ENCODE peak calls at places on chromosomes 1 and 21, in six cellular contexts. U, Y, X, G, D and E are unnamed samples.

GRCh38 chr1:23108918-23109533 is 59.6 kb downstream of the LUZP1 start:
- DNase-seq in U (no peak), Y (no peak), X (no peak), G (no peak), D (no peak), E (peak)

GRCh38 chr1:172255223-172255560 is 165.3 kb upstream of the C1orf105 start:
- DNase-seq in U (no peak), Y (no peak), X (no peak), G (no peak), D (no peak), E (no peak)

GRCh38 chr1:91557039-91557690 is 56.5 kb downstream of the CDC7 start:
- DNase-seq in U (no peak), Y (no peak), X (no peak), G (no peak), D (no peak), E (peak)

GRCh38 chr1:210633636-210634035 is 304.9 kb downstream of the HHAT start:
- DNase-seq in U (no peak), Y (no peak), X (no peak), G (no peak), D (no peak), E (no peak)

GRCh38 chr1:21436488-21437340 is 3.2 kb upstream of the NBPF3 start:
- DNase-seq in U (no peak), Y (no peak), X (no peak), G (peak), D (no peak), E (no peak)

GRCh38 chr1:15355968-15356621 is 53.6 kb upstream of the EFHD2 start:
- DNase-seq in U (no peak), Y (no peak), X (no peak), G (peak), D (peak), E (peak)

GRCh38 chr21:44454058-44454457 is 1.3 kb upstream of the LRRC3 start:
- DNase-seq in U (no peak), Y (no peak), X (no peak), G (no peak), D (no peak), E (no peak)

GRCh38 chr21:33402011-33402979 is 918 bp upstream of the IFNGR2 start:
- DNase-seq in U (no peak), Y (no peak), X (no peak), G (peak), D (peak), E (peak)

GRCh38 chr21:35619184-35619583 is 441.1 kb downstream of the SETD4 start:
- DNase-seq in U (no peak), Y (peak), X (no peak), G (no peak), D (peak), E (peak)

GRCh38 chr1:178609015-178609414 is 96.1 kb downstream of the TEX35 start:
- DNase-seq in U (peak), Y (peak), X (no peak), G (no peak), D (peak), E (peak)

GRCh38 chr21:38323721-38324591 is 67.2 kb downstream of the KCNJ15 start:
- DNase-seq in U (no peak), Y (peak), X (no peak), G (peak), D (peak), E (peak)

GRCh38 chr1:156912861-156913808 is 7.3 kb upstream of the LRRC71 start:
- DNase-seq in U (no peak), Y (no peak), X (no peak), G (peak), D (no peak), E (no peak)

GRCh38 chr1:9125325-9125724 is 3.6 kb downstream of the GPR157 start:
- DNase-seq in U (no peak), Y (no peak), X (no peak), G (no peak), D (no peak), E (no peak)

GRCh38 chr1:2962541-2962940 is 58.7 kb upstream of the ACTRT2 start:
- DNase-seq in U (no peak), Y (no peak), X (no peak), G (no peak), D (no peak), E (no peak)

GRCh38 chr1:228987736-228988506 is 252.6 kb downstream of the RHOU start:
- DNase-seq in U (no peak), Y (no peak), X (no peak), G (no peak), D (no peak), E (no peak)

GRCh38 chr1:160004427-160004826 is 27.4 kb downstream of the PIGM start:
- DNase-seq in U (no peak), Y (no peak), X (no peak), G (no peak), D (no peak), E (no peak)

GRCh38 chr1:88608139-88608943 is 75.7 kb upstream of the PKN2 start:
- DNase-seq in U (no peak), Y (peak), X (no peak), G (no peak), D (peak), E (peak)

GRCh38 chr1:228315945-228316588 is 90.6 kb downstream of the TRIM11 start:
- DNase-seq in U (no peak), Y (no peak), X (no peak), G (peak), D (no peak), E (no peak)

GRCh38 chr1:116268211-116268610 is 104.8 kb upstream of the ATP1A1 start:
- DNase-seq in U (no peak), Y (no peak), X (peak), G (no peak), D (peak), E (peak)

GRCh38 chr1:18217398-18218043 is 109.9 kb downstream of the IGSF21 start:
- DNase-seq in U (no peak), Y (peak), X (no peak), G (peak), D (peak), E (peak)

GRCh38 chr1:207004931-207005830 is 27.4 kb downstream of the C1orf116 start:
- DNase-seq in U (no peak), Y (no peak), X (peak), G (peak), D (peak), E (peak)

GRCh38 chr1:16117369-16117768 is 38.5 kb downstream of the EPHA2 start:
- DNase-seq in U (no peak), Y (no peak), X (no peak), G (no peak), D (no peak), E (peak)